ENCODE peak calls at places on chromosomes 4 and X, in eight cellular contexts. G, R, H, T, I, S, F and Q are unnamed samples.

GRCh38 chr4:176230827-176231226 is 35.4 kb upstream of the SPATA4 start:
- DNase-seq in G (no peak), R (no peak), H (no peak), T (no peak), I (no peak), S (no peak), F (no peak), Q (no peak)

GRCh38 chrX:54825716-54826428 is 18.3 kb downstream of the MAGED2 start:
- DNase-seq in G (no peak), R (no peak), H (no peak), T (no peak), I (peak), S (no peak), F (no peak), Q (peak)

GRCh38 chr4:7985891-7986441 is 46.3 kb upstream of the AFAP1 start:
- DNase-seq in G (no peak), R (no peak), H (no peak), T (no peak), I (peak), S (peak), F (no peak), Q (no peak)

GRCh38 chr4:72330381-72330780 is 238.6 kb downstream of the ADAMTS3 start:
- DNase-seq in G (no peak), R (no peak), H (no peak), T (no peak), I (no peak), S (no peak), F (no peak), Q (no peak)

GRCh38 chr4:121989715-121990114 is 37.9 kb upstream of the TRPC3 start:
- DNase-seq in G (no peak), R (no peak), H (peak), T (peak), I (peak), S (peak), F (no peak), Q (no peak)

GRCh38 chr4:99180367-99181169 is 36.5 kb upstream of the ADH4 start:
- DNase-seq in G (no peak), R (no peak), H (peak), T (no peak), I (peak), S (peak), F (no peak), Q (no peak)

GRCh38 chr4:28921886-28922285 is 1798.3 kb upstream of the PCDH7 start:
- DNase-seq in G (no peak), R (no peak), H (no peak), T (no peak), I (no peak), S (peak), F (no peak), Q (no peak)

GRCh38 chr4:21113496-21114213 is 413.4 kb downstream of the PACRGL start:
- DNase-seq in G (no peak), R (no peak), H (peak), T (no peak), I (no peak), S (peak), F (peak), Q (no peak)

GRCh38 chr4:172553216-172553615 is 615.4 kb upstream of the GALNT7 start:
- DNase-seq in G (no peak), R (no peak), H (no peak), T (no peak), I (no peak), S (no peak), F (no peak), Q (no peak)

GRCh38 chrX:136497556-136498048 is at the start of gene HTATSF1:
- DNase-seq in G (no peak), R (no peak), H (no peak), T (peak), I (no peak), S (no peak), F (no peak), Q (no peak)

GRCh38 chr4:1960170-1960825 is 48.5 kb downstream of the NELFA start:
- DNase-seq in G (no peak), R (no peak), H (no peak), T (no peak), I (peak), S (peak), F (no peak), Q (no peak)

GRCh38 chrX:37666516-37666915 is 19.1 kb upstream of the XK start:
- DNase-seq in G (no peak), R (no peak), H (no peak), T (no peak), I (no peak), S (no peak), F (no peak), Q (no peak)

GRCh38 chrX:30971761-30972603 is 82.9 kb upstream of the TAB3 start:
- DNase-seq in G (peak), R (no peak), H (peak), T (peak), I (peak), S (peak), F (peak), Q (peak)

GRCh38 chr4:178577933-178578332 is 1135.7 kb upstream of the AGA start:
- DNase-seq in G (no peak), R (no peak), H (no peak), T (peak), I (no peak), S (no peak), F (peak), Q (peak)

GRCh38 chrX:153766098-153766817 is 2.2 kb downstream of the PLXNB3 start:
- DNase-seq in G (no peak), R (peak), H (peak), T (no peak), I (peak), S (peak), F (peak), Q (peak)

GRCh38 chr4:143411527-143412480 is 75.1 kb downstream of the GAB1 start:
- DNase-seq in G (no peak), R (no peak), H (no peak), T (no peak), I (peak), S (no peak), F (no peak), Q (peak)

GRCh38 chrX:74133156-74133796 is 170.7 kb upstream of the ZCCHC13 start:
- DNase-seq in G (peak), R (no peak), H (peak), T (peak), I (peak), S (peak), F (peak), Q (peak)

GRCh38 chr4:89681219-89681618 is 155.7 kb downstream of the SNCA start:
- DNase-seq in G (no peak), R (no peak), H (peak), T (no peak), I (no peak), S (peak), F (no peak), Q (peak)

GRCh38 chr4:30757357-30757756 is 37.2 kb downstream of the PCDH7 start:
- DNase-seq in G (no peak), R (no peak), H (peak), T (no peak), I (peak), S (peak), F (no peak), Q (no peak)

GRCh38 chr4:29304595-29304994 is 1415.6 kb upstream of the PCDH7 start:
- DNase-seq in G (no peak), R (no peak), H (no peak), T (no peak), I (peak), S (peak), F (no peak), Q (no peak)

GRCh38 chrX:18707442-18708049 is at the start of gene PPEF1:
- DNase-seq in G (no peak), R (no peak), H (no peak), T (peak), I (no peak), S (no peak), F (peak), Q (no peak)

GRCh38 chrX:24377911-24378468 is 17.6 kb downstream of the SUPT20HL1 start:
- DNase-seq in G (no peak), R (no peak), H (no peak), T (no peak), I (no peak), S (no peak), F (no peak), Q (no peak)

GRCh38 chrX:12930150-12930549 is 23.7 kb downstream of the TLR8 start:
- DNase-seq in G (no peak), R (no peak), H (no peak), T (no peak), I (no peak), S (no peak), F (no peak), Q (no peak)

GRCh38 chrX:87900320-87900908 is 382.8 kb downstream of the KLHL4 start:
- DNase-seq in G (peak), R (no peak), H (no peak), T (no peak), I (no peak), S (no peak), F (no peak), Q (peak)

GRCh38 chrX:29231800-29232199 is 644.6 kb downstream of the IL1RAPL1 start:
- DNase-seq in G (no peak), R (no peak), H (no peak), T (no peak), I (peak), S (no peak), F (no peak), Q (peak)

GRCh38 chr4:98746936-98747658 is 88.7 kb upstream of the TSPAN5 start:
- DNase-seq in G (no peak), R (no peak), H (no peak), T (no peak), I (peak), S (no peak), F (no peak), Q (peak)

GRCh38 chr4:124325676-124326075 is 386.9 kb downstream of the ANKRD50 start:
- DNase-seq in G (no peak), R (no peak), H (no peak), T (no peak), I (no peak), S (no peak), F (no peak), Q (no peak)

GRCh38 chrX:148298737-148299136 is 201.7 kb upstream of the AFF2 start:
- DNase-seq in G (no peak), R (no peak), H (no peak), T (no peak), I (no peak), S (peak), F (no peak), Q (no peak)

GRCh38 chrX:125532411-125533089 is 212.9 kb downstream of the TEX13C start:
- DNase-seq in G (no peak), R (no peak), H (no peak), T (no peak), I (no peak), S (no peak), F (no peak), Q (peak)